ENCODE peak calls at places on chromosomes 2 and 18, in four cellular contexts. C is K562, B is HepG2, N is H1. I is an unnamed sample.

GRCh38 chr2:8447610-8448221 is 234.1 kb upstream of the ID2 start:
- DNase-seq in N (no peak), B (no peak), C (no peak), I (peak)

GRCh38 chr18:23189099-23189498 is 53.8 kb downstream of the CABLES1 start:
- DNase-seq in N (no peak), B (no peak), C (no peak), I (no peak)

GRCh38 chr2:121530210-121530562 is 494 bp upstream of the RNU4ATAC start:
- DNase-seq in N (peak), C (peak), B (peak), I (peak)

GRCh38 chr2:206863196-206863595 is 76.1 kb upstream of the CPO start:
- DNase-seq in C (no peak), B (no peak), N (no peak), I (no peak)

GRCh38 chr2:170436077-170436943 is 258.4 kb downstream of the MYO3B start:
- DNase-seq in B (no peak), C (no peak), N (no peak), I (no peak)

GRCh38 chr2:198231562-198231961 is 427.2 kb downstream of the PLCL1 start:
- DNase-seq in N (no peak), B (no peak), C (no peak), I (no peak)

GRCh38 chr2:10083692-10084566 is 3.7 kb upstream of the CYS1 start:
- DNase-seq in B (no peak), C (peak), N (no peak), I (no peak)

GRCh38 chr2:37325625-37326071 is 1.0 kb upstream of the PRKD3 start:
- DNase-seq in N (no peak), B (no peak), C (no peak), I (no peak)

GRCh38 chr2:36451512-36451911 is 95.9 kb downstream of the CRIM1 start:
- DNase-seq in N (no peak), C (peak), B (no peak), I (no peak)

GRCh38 chr2:166665991-166666940 is 172.2 kb upstream of the SCN7A start:
- DNase-seq in C (no peak), N (no peak), B (no peak), I (no peak)

GRCh38 chr2:218627939-218628338 is 20.2 kb downstream of the PLCD4 start:
- DNase-seq in B (no peak), N (no peak), C (no peak), I (no peak)

GRCh38 chr2:69743847-69744264 is 1.9 kb downstream of the ANXA4 start:
- DNase-seq in N (peak), B (no peak), C (no peak), I (no peak)

GRCh38 chr2:69741281-69742169 is at the start of gene ANXA4:
- DNase-seq in B (peak), N (peak), C (peak), I (peak)

GRCh38 chr2:69744456-69744855 is 2.5 kb downstream of the ANXA4 start:
- DNase-seq in C (no peak), B (no peak), N (no peak), I (no peak)

GRCh38 chr2:69742170-69742952 is 427 bp downstream of the ANXA4 start:
- DNase-seq in B (no peak), C (no peak), N (peak), I (no peak)
- TF ChIP-seq JUND in B (no peak), C (no peak), N (no peak), I (no peak)

DNA sequence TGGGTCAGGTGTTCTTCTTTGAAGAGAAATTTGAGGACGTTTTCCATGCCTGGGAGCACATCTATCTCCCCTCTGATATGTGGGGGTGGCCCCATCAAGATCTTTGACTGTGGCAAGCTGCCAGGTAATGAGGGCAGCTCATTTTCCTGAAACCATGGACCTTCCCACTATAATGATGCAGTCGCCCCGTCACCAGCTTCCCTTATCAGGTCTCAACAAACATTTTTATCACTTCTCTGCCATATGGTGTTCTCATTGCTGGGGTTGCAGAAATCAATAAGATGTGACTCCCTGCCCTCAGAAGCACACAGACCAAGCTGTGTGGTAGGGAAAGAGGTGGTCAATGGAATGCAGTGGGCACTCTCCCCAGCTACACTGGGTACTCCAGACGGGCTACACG is 48.4 kb upstream of the B3GNT7 start:
- DNase-seq in B (no peak), C (peak), N (no peak), I (no peak)
- TF ChIP-seq CEBPB in B (no peak), C (no peak), N (no peak), I (no peak)

GRCh38 chr2:29114841-29115609 is at the start of gene CLIP4:
- DNase-seq in N (peak), C (peak), B (no peak), I (no peak)
- TF ChIP-seq JUND in N (no peak), C (no peak), B (no peak), I (no peak)

DNA sequence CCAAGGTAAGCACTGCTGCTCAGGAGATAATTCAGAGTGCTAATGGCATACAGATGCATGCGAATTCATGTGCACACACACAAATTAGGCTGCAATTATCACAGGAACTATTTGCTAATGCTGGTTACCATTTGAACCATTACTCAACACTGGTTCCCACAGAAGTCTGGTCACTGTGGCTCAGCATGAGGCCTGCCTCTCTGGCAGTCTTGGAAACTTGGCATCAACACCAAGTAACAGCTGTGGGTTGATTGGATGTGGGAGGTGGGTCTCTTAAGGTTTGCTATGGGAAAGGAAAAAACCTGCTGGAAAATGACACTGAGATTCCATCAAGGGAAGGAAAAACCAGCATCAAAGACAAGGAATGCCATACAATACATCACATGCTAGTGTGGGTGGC is 105.0 kb downstream of the CELF4 start:
- DNase-seq in B (no peak), N (no peak), C (no peak), I (no peak)
- TF ChIP-seq CEBPB in B (no peak), N (no peak), C (no peak), I (no peak)

DNA sequence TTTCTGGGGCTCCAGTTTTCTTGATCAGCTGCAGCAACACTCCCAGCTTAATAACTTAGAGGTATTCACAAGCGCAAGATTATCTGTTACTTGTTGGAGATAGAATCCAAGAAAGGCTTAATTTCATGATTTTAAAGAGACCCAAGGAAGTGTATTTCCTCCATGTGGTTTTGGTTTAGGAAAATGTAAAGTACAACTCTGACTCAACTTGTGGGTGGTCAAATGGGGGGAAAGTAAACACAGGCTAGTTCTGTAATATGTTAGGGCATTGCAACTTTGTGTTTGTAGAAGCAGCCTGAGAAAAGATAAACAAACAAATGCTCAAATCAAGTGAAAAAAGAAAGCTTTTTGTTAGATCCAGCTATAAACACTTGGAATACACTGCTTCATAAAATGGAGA is 90.1 kb upstream of the COL3A1 start:
- DNase-seq in B (no peak), C (no peak), N (no peak), I (no peak)
- TF ChIP-seq JUND in B (no peak), C (no peak), N (no peak), I (no peak)

GRCh38 chr18:54945726-54946125 is 13.5 kb downstream of the CCDC68 start:
- DNase-seq in N (no peak), C (no peak), B (peak), I (no peak)
- TF ChIP-seq CEBPB in N (no peak), C (no peak), B (no peak), I (no peak)

DNA sequence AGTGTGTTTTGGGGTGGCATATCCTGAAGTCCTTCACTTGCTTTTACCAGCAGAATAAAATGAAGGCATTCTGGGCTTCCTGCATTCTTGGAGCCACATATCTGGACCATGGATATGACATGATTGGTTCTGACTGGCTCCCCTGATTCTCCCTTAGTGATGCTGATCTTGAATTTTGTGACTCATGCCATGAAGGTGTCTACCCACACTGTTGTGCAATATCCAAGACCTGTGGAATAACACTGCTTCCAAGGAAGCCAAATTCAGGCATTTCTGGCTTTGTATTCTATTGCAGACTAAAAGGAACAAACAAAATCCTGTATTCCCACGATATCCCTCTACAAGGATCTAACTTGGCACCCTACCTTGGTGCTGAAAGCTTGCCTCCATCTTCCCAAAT is 125.8 kb downstream of the LYPD6B start:
- DNase-seq in B (no peak), C (no peak), N (no peak), I (no peak)
- TF ChIP-seq JUND in B (no peak), C (no peak), N (no peak), I (no peak)

GRCh38 chr2:176650101-176650500 is 380.9 kb downstream of the MTX2 start:
- DNase-seq in N (no peak), C (peak), B (no peak), I (no peak)
- TF ChIP-seq CEBPB in N (peak), C (no peak), B (no peak), I (no peak)

GRCh38 chr2:144511945-144512344 is 8.0 kb downstream of the ZEB2 start:
- DNase-seq in C (no peak), B (no peak), N (no peak), I (no peak)

GRCh38 chr2:144511222-144511855 is 8.6 kb downstream of the ZEB2 start:
- DNase-seq in B (no peak), C (no peak), N (no peak), I (no peak)

GRCh38 chr2:144509548-144510205 is 10.2 kb downstream of the ZEB2 start:
- DNase-seq in B (no peak), C (no peak), N (no peak), I (no peak)

GRCh38 chr2:144509001-144509545 is 10.8 kb downstream of the ZEB2 start:
- DNase-seq in N (no peak), C (no peak), B (no peak), I (no peak)

GRCh38 chr2:144510206-144510991 is 9.5 kb downstream of the ZEB2 start:
- DNase-seq in C (no peak), B (peak), N (no peak), I (no peak)
- TF ChIP-seq JUND in C (no peak), B (no peak), N (peak), I (no peak)